ENCODE peak calls at places on chromosomes 6 and 20, in seven cellular contexts. N is mesendoderm, J is epithelial cell of esophagus, Z is foreskin fibroblast, F is GM23338, K is A549, T is keratinocyte. A is an unnamed sample.

GRCh38 chr6:3325210-3325609 is 66.5 kb downstream of the PSMG4 start:
- DNase-seq in N (no peak), J (peak; percentile 12), Z (peak; percentile 11), F (no peak), K (no peak), T (no peak), A (no peak)

GRCh38 chr6:28383235-28384142 is 16.1 kb downstream of the ZSCAN12 start:
- DNase-seq in N (peak; percentile 97), J (peak; percentile 83), Z (peak; percentile 64), F (peak; percentile 98), K (peak; percentile 63), T (no peak), A (peak; percentile 55)

GRCh38 chr20:49690899-49691620 is 22.6 kb downstream of the B4GALT5 start:
- DNase-seq in N (no peak), J (peak; percentile 81), Z (no peak), F (no peak), K (no peak), T (no peak), A (no peak)

GRCh38 chr20:38874460-38875169 is 51.6 kb upstream of the FAM83D start:
- DNase-seq in N (peak; percentile 65), J (no peak), Z (no peak), F (no peak), K (no peak), T (no peak), A (no peak)

GRCh38 chr20:24840121-24840713 is 108.9 kb upstream of the CST7 start:
- DNase-seq in N (no peak), J (no peak), Z (no peak), F (no peak), K (no peak), T (no peak), A (no peak)

GRCh38 chr6:144216668-144217218 is 66.4 kb downstream of the STX11 start:
- DNase-seq in N (no peak), J (no peak), Z (no peak), F (peak; percentile 82), K (peak; percentile 69), T (no peak), A (no peak)

GRCh38 chr20:4828830-4829493 is 107.3 kb downstream of the PRND start:
- DNase-seq in N (no peak), J (no peak), Z (no peak), F (no peak), K (no peak), T (no peak), A (no peak)

GRCh38 chr20:46784450-46785127 is 75.1 kb downstream of the SLC2A10 start:
- DNase-seq in N (no peak), J (no peak), Z (peak; percentile 14), F (no peak), K (no peak), T (no peak), A (no peak)

GRCh38 chr20:37486186-37486999 is 34.7 kb upstream of the NNAT start:
- DNase-seq in N (no peak), J (no peak), Z (no peak), F (no peak), K (no peak), T (no peak), A (no peak)

GRCh38 chr20:8299921-8300320 is 167.9 kb downstream of the PLCB1 start:
- DNase-seq in N (no peak), J (peak; percentile 19), Z (peak; percentile 39), F (no peak), K (no peak), T (no peak), A (no peak)

GRCh38 chr6:115004982-115005381 is 662.2 kb upstream of the HS3ST5 start:
- DNase-seq in N (peak; percentile 33), J (no peak), Z (peak; percentile 1), F (peak; percentile 22), K (no peak), T (no peak), A (no peak)

GRCh38 chr6:27908017-27908416 is 4.2 kb downstream of the OR2B2 start:
- DNase-seq in N (no peak), J (no peak), Z (no peak), F (no peak), K (no peak), T (no peak), A (no peak)

GRCh38 chr20:51529027-51529749 is 13.3 kb downstream of the NFATC2 start:
- DNase-seq in N (no peak), J (no peak), Z (peak; percentile 43), F (no peak), K (no peak), T (no peak), A (no peak)

GRCh38 chr20:38271609-38272120 is 11.1 kb upstream of the KIAA1755 start:
- DNase-seq in N (no peak), J (no peak), Z (peak; percentile 56), F (no peak), K (no peak), T (no peak), A (no peak)

GRCh38 chr6:170057034-170057734 is 233.7 kb downstream of the DLL1 start:
- DNase-seq in N (no peak), J (no peak), Z (no peak), F (no peak), K (no peak), T (no peak), A (no peak)

GRCh38 chr20:63091901-63092659 is 85.3 kb upstream of the BHLHE23 start:
- DNase-seq in N (no peak), J (no peak), Z (no peak), F (no peak), K (no peak), T (no peak), A (no peak)

GRCh38 chr6:88698661-88699060 is 264.8 kb downstream of the RNGTT start:
- DNase-seq in N (no peak), J (no peak), Z (no peak), F (no peak), K (no peak), T (no peak), A (no peak)

GRCh38 chr6:5701086-5701661 is 305.6 kb downstream of the NRN1 start:
- DNase-seq in N (no peak), J (no peak), Z (no peak), F (no peak), K (no peak), T (no peak), A (peak; percentile 10)

GRCh38 chr20:62203378-62204030 is 16.6 kb downstream of the HRH3 start:
- DNase-seq in N (no peak), J (no peak), Z (no peak), F (no peak), K (no peak), T (no peak), A (no peak)

GRCh38 chr6:165514621-165515020 is 148.4 kb downstream of the PDE10A start:
- DNase-seq in N (no peak), J (no peak), Z (no peak), F (no peak), K (no peak), T (no peak), A (no peak)

GRCh38 chr6:121726596-121726995 is 291.1 kb downstream of the GJA1 start:
- DNase-seq in N (no peak), J (peak; percentile 28), Z (no peak), F (no peak), K (no peak), T (no peak), A (no peak)

GRCh38 chr6:135686784-135687301 is 164.7 kb upstream of the PDE7B start:
- DNase-seq in N (no peak), J (peak; percentile 80), Z (peak; percentile 38), F (no peak), K (no peak), T (no peak), A (peak; percentile 93)

GRCh38 chr6:129488313-129488712 is 221.7 kb downstream of the ARHGAP18 start:
- DNase-seq in N (no peak), J (no peak), Z (no peak), F (no peak), K (no peak), T (no peak), A (no peak)

GRCh38 chr20:57653910-57654309 is 33.7 kb upstream of the ZBP1 start:
- DNase-seq in N (no peak), J (no peak), Z (no peak), F (no peak), K (peak; percentile 6), T (no peak), A (no peak)

GRCh38 chr20:57479196-57479595 is 45.7 kb downstream of the CTCFL start:
- DNase-seq in N (no peak), J (no peak), Z (no peak), F (no peak), K (no peak), T (no peak), A (no peak)

GRCh38 chr20:62388839-62389600 is 2.1 kb downstream of the RPS21 start:
- DNase-seq in N (no peak), J (no peak), Z (no peak), F (no peak), K (no peak), T (no peak), A (no peak)

GRCh38 chr20:7650481-7650880 is 289.8 kb downstream of the HAO1 start:
- DNase-seq in N (no peak), J (no peak), Z (peak; percentile 40), F (no peak), K (no peak), T (no peak), A (peak; percentile 35)

GRCh38 chr6:131730264-131730663 is 19.4 kb upstream of the CTAGE9 start:
- DNase-seq in N (no peak), J (no peak), Z (no peak), F (no peak), K (no peak), T (no peak), A (no peak)

GRCh38 chr20:63187338-63188158 is 28.4 kb downstream of the YTHDF1 start:
- DNase-seq in N (no peak), J (no peak), Z (no peak), F (no peak), K (no peak), T (no peak), A (no peak)

GRCh38 chr20:58854638-58855471 is 2.3 kb downstream of the GNAS start:
- DNase-seq in N (peak; percentile 51), J (no peak), Z (no peak), F (peak; percentile 68), K (no peak), T (no peak), A (no peak)
- H3K4me3 ChIP-seq in N (no peak overlapping the region), J (peak overlapping the region; percentile 22), Z (no peak overlapping the region), F (peak overlapping the region; percentile 58), K (no peak overlapping the region), T (no peak overlapping the region), A (peak overlapping the region; percentile 31)

GRCh38 chr20:3777381-3777725 is 3.9 kb downstream of the SPEF1 start:
- DNase-seq in N (no peak), J (no peak), Z (no peak), F (peak; percentile 70), K (no peak), T (no peak), A (no peak)
- H3K4me3 ChIP-seq in N (peak overlapping the region; percentile 35), J (peak overlapping the region; percentile 47), Z (peak overlapping the region; percentile 60), F (peak overlapping the region; percentile 88), K (peak overlapping the region; percentile 45), T (peak overlapping the region; percentile 37), A (peak overlapping the region; percentile 51)

GRCh38 chr6:87541041-87541440 is 48.7 kb downstream of the RARS2 start:
- DNase-seq in N (no peak), J (no peak), Z (no peak), F (no peak), K (no peak), T (no peak), A (no peak)
- H3K4me3 ChIP-seq in N (no peak overlapping the region), J (no peak overlapping the region), Z (no peak overlapping the region), F (no peak overlapping the region), K (no peak overlapping the region), T (no peak overlapping the region), A (no peak overlapping the region)

DNA sequence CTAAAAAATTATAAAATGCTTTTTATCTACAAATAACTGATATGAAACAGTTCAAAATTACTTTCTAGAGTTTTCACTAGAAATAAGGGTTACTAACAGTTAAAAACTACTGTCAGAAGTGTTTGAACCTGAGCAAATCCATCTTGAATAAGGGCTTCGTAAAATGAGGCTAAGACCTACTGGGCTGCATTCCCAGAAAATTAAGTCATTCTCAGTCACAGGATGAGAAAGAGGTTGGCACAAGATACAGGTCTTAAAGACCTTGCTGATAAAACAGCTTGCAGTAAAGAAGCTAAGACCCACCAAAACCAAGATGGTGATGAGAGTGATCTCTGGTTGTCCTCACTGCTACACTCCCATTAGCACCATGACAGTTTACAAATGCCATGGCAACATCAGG is 93.7 kb downstream of the PLG start:
- DNase-seq in N (peak; percentile 47), J (peak; percentile 86), Z (no peak), F (no peak), K (no peak), T (no peak), A (no peak)
- H3K4me3 ChIP-seq in N (no peak overlapping the region), J (no peak overlapping the region), Z (no peak overlapping the region), F (no peak overlapping the region), K (no peak overlapping the region), T (no peak overlapping the region), A (no peak overlapping the region)